ENCODE peak calls at places on chromosomes 12 and 14, in nine cellular contexts. B is IMR-90, K is mucosa of descending colon, S is psoas muscle, Y is uterus, W is Karpas-422, T is body of pancreas, O is neuronal stem cell, E is heart right ventricle. M is an unnamed sample.

GRCh38 chr14:53842938-53843337 is 113.7 kb downstream of the BMP4 start:
- DNase-seq in W (no peak), B (peak; percentile 38), E (no peak), T (peak; percentile 39), O (no peak), K (no peak), Y (no peak), S (no peak), M (no peak)

GRCh38 chr12:95402096-95402495 is 71.9 kb upstream of the METAP2 start:
- DNase-seq in W (no peak), K (no peak), B (no peak), O (no peak), S (no peak), T (no peak), Y (no peak), E (no peak), M (no peak)

GRCh38 chr14:54085137-54085810 is 128.6 kb upstream of the BMP4 start:
- DNase-seq in B (peak; percentile 34), E (no peak), W (no peak), T (no peak), O (no peak), K (no peak), S (no peak), Y (no peak), M (no peak)

GRCh38 chr12:92412931-92413685 is 267.5 kb upstream of the BTG1 start:
- DNase-seq in S (no peak), K (no peak), Y (no peak), B (peak; percentile 10), T (no peak), E (no peak), O (no peak), W (no peak), M (no peak)

GRCh38 chr14:59534361-59534987 is 42.1 kb downstream of the CCDC175 start:
- DNase-seq in T (no peak), K (no peak), S (no peak), W (peak; percentile 35), E (no peak), Y (no peak), B (peak; percentile 44), O (no peak), M (no peak)

GRCh38 chr14:77531071-77531470 is 32.5 kb upstream of the ISM2 start:
- DNase-seq in K (no peak), S (no peak), Y (no peak), B (no peak), E (no peak), T (no peak), O (no peak), W (no peak), M (no peak)

GRCh38 chr14:23164250-23164649 is 19.2 kb downstream of the SLC7A8 start:
- DNase-seq in T (peak; percentile 92), W (no peak), Y (no peak), O (no peak), S (no peak), B (no peak), K (no peak), E (no peak), M (peak; percentile 81)

GRCh38 chr12:23525450-23526072 is 423.9 kb downstream of the SOX5 start:
- DNase-seq in O (no peak), T (no peak), Y (no peak), K (no peak), S (no peak), B (no peak), W (no peak), E (no peak), M (no peak)

GRCh38 chr12:65673732-65674131 is 150.6 kb upstream of the HMGA2 start:
- DNase-seq in O (no peak), W (no peak), E (no peak), B (peak; percentile 51), T (no peak), K (no peak), S (no peak), Y (no peak), M (no peak)

GRCh38 chr12:15116073-15116472 is 105.1 kb downstream of the RERG start:
- DNase-seq in O (peak; percentile 14), Y (no peak), S (no peak), B (no peak), T (no peak), W (no peak), K (no peak), E (no peak), M (no peak)

GRCh38 chr14:70448633-70449032 is 3.3 kb upstream of the ADAM21 start:
- DNase-seq in E (no peak), Y (no peak), W (no peak), O (no peak), S (no peak), B (peak; percentile 62), T (no peak), K (no peak), M (no peak)

GRCh38 chr12:124404162-124404561 is 109.3 kb downstream of the RFLNA start:
- DNase-seq in E (no peak), K (no peak), T (no peak), B (no peak), Y (no peak), O (no peak), W (no peak), S (peak; percentile 88), M (no peak)

GRCh38 chr12:124405151-124405550 is 110.3 kb downstream of the RFLNA start:
- DNase-seq in T (no peak), W (no peak), E (no peak), O (no peak), K (no peak), S (no peak), Y (no peak), B (no peak), M (no peak)

GRCh38 chr12:124406043-124406442 is 111.2 kb downstream of the RFLNA start:
- DNase-seq in O (no peak), Y (no peak), W (no peak), B (no peak), S (no peak), E (no peak), T (no peak), K (no peak), M (no peak)

GRCh38 chr12:124407074-124407473 is 112.2 kb downstream of the RFLNA start:
- DNase-seq in W (no peak), O (no peak), Y (no peak), E (no peak), K (no peak), B (no peak), T (no peak), S (no peak), M (no peak)

DNA sequence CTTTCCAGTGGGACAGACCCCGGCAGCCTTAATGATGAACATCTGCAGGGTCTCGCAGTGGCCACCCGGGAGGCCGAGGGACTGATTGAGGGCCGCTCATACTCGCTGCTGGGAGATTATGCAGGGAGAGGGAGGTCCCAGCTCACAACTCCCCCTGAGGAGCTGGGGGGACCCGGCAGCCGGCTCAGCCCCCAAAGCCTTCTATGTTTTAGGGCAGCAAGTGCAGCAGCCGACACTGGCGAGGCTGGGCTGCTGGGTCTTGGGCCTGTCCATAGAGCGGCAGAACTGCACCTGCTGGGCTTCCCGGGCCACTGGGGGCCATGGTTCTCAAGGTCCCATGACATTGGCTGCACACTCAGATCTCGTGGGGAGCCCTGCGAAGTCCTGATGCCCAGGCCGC is 110.7 kb downstream of the RFLNA start:
- DNase-seq in K (no peak), S (no peak), B (no peak), O (no peak), E (no peak), W (no peak), Y (no peak), T (no peak), M (no peak)
- H3K36me3 ChIP-seq in K (no peaks in the 10 kb centered on the region), S (peaks cover 22% of the 10 kb centered on the region), B (peaks cover 20% of the 10 kb centered on the region), O (peaks cover 11% of the 10 kb centered on the region), E (peaks cover 53% of the 10 kb centered on the region), W (no peaks in the 10 kb centered on the region), Y (no peaks in the 10 kb centered on the region), T (no peaks in the 10 kb centered on the region), M (peaks cover 72% of the 10 kb centered on the region)

GRCh38 chr12:32893008-32893407 is 3.6 kb downstream of the PKP2 start:
- DNase-seq in S (no peak), T (no peak), K (no peak), Y (no peak), W (no peak), E (no peak), O (no peak), B (no peak), M (no peak)

GRCh38 chr12:32891526-32891925 is 5.1 kb downstream of the PKP2 start:
- DNase-seq in B (no peak), W (no peak), Y (no peak), O (no peak), S (no peak), T (no peak), E (no peak), K (no peak), M (no peak)

GRCh38 chr12:32891956-32892355 is 4.6 kb downstream of the PKP2 start:
- DNase-seq in O (peak; percentile 40), E (no peak), S (no peak), W (no peak), Y (no peak), K (no peak), T (no peak), B (no peak), M (no peak)

GRCh38 chr12:32894566-32894965 is 2.0 kb downstream of the PKP2 start:
- DNase-seq in K (no peak), O (no peak), S (no peak), W (no peak), T (no peak), B (no peak), E (no peak), Y (no peak), M (no peak)

DNA sequence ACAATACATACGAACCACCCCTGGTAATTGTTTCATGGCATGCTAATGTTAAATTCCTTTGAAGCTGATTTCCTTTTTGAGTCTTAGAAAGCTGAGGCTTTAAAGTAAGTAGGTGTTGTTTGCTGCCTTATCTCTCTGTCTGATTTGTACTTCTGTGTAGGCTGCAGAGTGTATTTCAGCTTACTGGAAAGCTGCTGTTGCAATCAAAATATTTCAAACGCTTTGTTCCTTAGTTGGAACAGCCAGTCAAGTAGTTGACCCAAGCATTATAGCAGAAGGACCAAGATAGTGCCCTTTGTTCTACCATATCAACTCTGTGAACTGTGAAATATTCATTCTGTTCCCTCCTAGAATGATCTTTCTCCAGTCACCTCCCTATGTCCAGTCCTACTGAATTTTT is 3.1 kb downstream of the PKP2 start:
- DNase-seq in O (no peak), E (no peak), T (no peak), K (no peak), B (no peak), W (no peak), S (no peak), Y (no peak), M (no peak)
- H3K4me1 ChIP-seq in O (peaks cover 7% of the 10 kb centered on the region), E (peaks cover 22% of the 10 kb centered on the region), T (peaks cover 50% of the 10 kb centered on the region), K (peaks cover 11% of the 10 kb centered on the region), B (no peaks in the 10 kb centered on the region), W (no peaks in the 10 kb centered on the region), S (no peaks in the 10 kb centered on the region), Y (no peaks in the 10 kb centered on the region), M (peaks cover 75% of the 10 kb centered on the region)

DNA sequence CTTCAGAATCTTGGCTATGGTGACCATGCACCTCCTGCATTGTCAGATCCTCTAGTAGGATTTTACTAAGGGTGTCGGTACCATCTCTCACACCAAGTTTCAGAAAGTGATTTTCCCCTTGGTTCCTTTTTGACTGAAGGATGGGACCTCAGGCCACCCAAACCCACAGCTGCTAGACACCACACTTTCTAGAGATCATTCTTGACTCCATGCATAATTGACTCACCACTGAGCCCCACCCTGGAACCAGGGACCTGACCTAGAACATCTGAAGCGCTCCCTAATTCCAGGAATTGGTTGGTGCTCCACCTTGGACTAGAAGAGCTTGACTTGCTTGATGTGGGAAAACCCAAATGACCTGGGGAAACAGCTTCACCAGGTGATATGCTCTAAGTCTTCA is 206.8 kb upstream of the EGLN3 start:
- DNase-seq in O (no peak), Y (no peak), B (no peak), W (no peak), E (no peak), T (no peak), S (no peak), K (no peak), M (no peak)
- H3K36me3 ChIP-seq in O (no peaks in the 10 kb centered on the region), Y (no peaks in the 10 kb centered on the region), B (no peaks in the 10 kb centered on the region), W (no peaks in the 10 kb centered on the region), E (no peaks in the 10 kb centered on the region), T (no peaks in the 10 kb centered on the region), S (no peaks in the 10 kb centered on the region), K (no peaks in the 10 kb centered on the region), M (no peaks in the 10 kb centered on the region)

GRCh38 chr12:128968668-128969067 is 115.4 kb downstream of the GLT1D1 start:
- DNase-seq in E (no peak), B (no peak), W (no peak), K (no peak), Y (no peak), T (no peak), S (no peak), O (no peak), M (no peak)
- H3K4me1 ChIP-seq in E (no peaks in the 10 kb centered on the region), B (no peaks in the 10 kb centered on the region), W (peaks cover 3% of the 10 kb centered on the region), K (no peaks in the 10 kb centered on the region), Y (no peaks in the 10 kb centered on the region), T (no peaks in the 10 kb centered on the region), S (no peaks in the 10 kb centered on the region), O (peaks cover 16% of the 10 kb centered on the region), M (peaks cover 9% of the 10 kb centered on the region)